ENCODE peak calls at places on chromosomes 13 and 19, in ten cellular contexts. L, B, A, H, P, I, K, Y, U and C are unnamed samples.

GRCh38 chr19:5130371-5131030 is 161.6 kb downstream of the KDM4B start:
- DNase-seq in K (no peak), I (peak), U (no peak), P (peak), A (peak), Y (no peak), H (no peak), L (no peak), B (no peak), C (no peak)

GRCh38 chr19:47305309-47305751 is 4.3 kb upstream of the C5AR1 start:
- DNase-seq in B (peak), K (peak), Y (peak), L (peak), H (peak), P (peak), I (peak), A (peak), U (no peak), C (peak)

GRCh38 chr13:113106053-113106452 is 462 bp downstream of the F7 start:
- DNase-seq in A (no peak), U (no peak), B (no peak), L (no peak), P (no peak), I (no peak), H (no peak), Y (no peak), K (no peak), C (no peak)

GRCh38 chr19:32070101-32070500 is 275.3 kb upstream of the ZNF507 start:
- DNase-seq in A (no peak), Y (no peak), L (no peak), K (no peak), B (no peak), P (no peak), U (no peak), H (no peak), I (no peak), C (no peak)

GRCh38 chr13:33662392-33662791 is 155.6 kb upstream of the RFC3 start:
- DNase-seq in L (no peak), B (no peak), P (no peak), K (no peak), Y (no peak), A (no peak), H (no peak), I (no peak), U (no peak), C (no peak)

GRCh38 chr19:5504115-5504514 is 48.9 kb downstream of the ZNRF4 start:
- DNase-seq in K (no peak), H (no peak), Y (no peak), U (no peak), L (no peak), B (no peak), I (no peak), P (no peak), A (no peak), C (no peak)

GRCh38 chr19:2552859-2553258 is 76.9 kb downstream of the GADD45B start:
- DNase-seq in A (no peak), B (peak), L (no peak), P (peak), Y (no peak), U (no peak), H (no peak), K (no peak), I (peak), C (no peak)

GRCh38 chr13:45872574-45872973 is 21.0 kb upstream of the SIAH3 start:
- DNase-seq in Y (no peak), I (no peak), B (no peak), A (no peak), L (no peak), H (no peak), K (no peak), U (no peak), P (no peak), C (peak)

GRCh38 chr19:53813996-53814395 is 10.1 kb downstream of the NLRP12 start:
- DNase-seq in Y (no peak), B (no peak), L (peak), U (no peak), I (no peak), A (no peak), H (no peak), P (no peak), K (no peak), C (peak)

GRCh38 chr13:42094641-42095040 is 46.2 kb downstream of the DGKH start:
- DNase-seq in P (no peak), Y (no peak), U (no peak), K (no peak), H (no peak), I (no peak), L (no peak), B (no peak), A (no peak), C (no peak)

GRCh38 chr13:44403720-44404063 is 30.1 kb downstream of the SERP2 start:
- DNase-seq in K (peak), I (no peak), B (no peak), H (no peak), L (no peak), P (no peak), A (no peak), U (no peak), Y (no peak), C (no peak)